ENCODE peak calls at places on chromosome 4, in six cellular contexts. One of them, this sample, is unnamed.

GRCh38 chr4:2797545-2798305 is 4.8 kb downstream of the SH3BP2 start:
- DNase-seq in testis: no peak
- DNase-seq in fibroblast of lung: no peak
- DNase-seq in epithelial cell of proximal tubule: no peak
- DNase-seq in osteocyte: no peak
- DNase-seq in breast epithelium: no peak
- DNase-seq in this sample: no peak

GRCh38 chr4:114673306-114673705 is 74.7 kb downstream of the UGT8 start:
- DNase-seq in testis: no peak
- DNase-seq in fibroblast of lung: no peak
- DNase-seq in epithelial cell of proximal tubule: peak
- DNase-seq in osteocyte: no peak
- DNase-seq in breast epithelium: no peak
- DNase-seq in this sample: no peak

GRCh38 chr4:151202851-151203455 is 74.0 kb upstream of the PRSS48 start:
- DNase-seq in testis: no peak
- DNase-seq in fibroblast of lung: peak
- DNase-seq in epithelial cell of proximal tubule: no peak
- DNase-seq in osteocyte: no peak
- DNase-seq in breast epithelium: no peak
- DNase-seq in this sample: no peak

GRCh38 chr4:41281038-41281634 is 24.4 kb downstream of the UCHL1 start:
- DNase-seq in testis: peak
- DNase-seq in fibroblast of lung: peak
- DNase-seq in epithelial cell of proximal tubule: peak
- DNase-seq in osteocyte: no peak
- DNase-seq in breast epithelium: peak
- DNase-seq in this sample: no peak

GRCh38 chr4:168496834-168497233 is at the start of gene PALLD:
- DNase-seq in testis: no peak
- DNase-seq in fibroblast of lung: peak
- DNase-seq in epithelial cell of proximal tubule: no peak
- DNase-seq in osteocyte: no peak
- DNase-seq in breast epithelium: no peak
- DNase-seq in this sample: no peak

GRCh38 chr4:184795214-184795844 is 30.4 kb downstream of the ACSL1 start:
- DNase-seq in testis: no peak
- DNase-seq in fibroblast of lung: no peak
- DNase-seq in epithelial cell of proximal tubule: no peak
- DNase-seq in osteocyte: no peak
- DNase-seq in breast epithelium: no peak
- DNase-seq in this sample: no peak

GRCh38 chr4:24770111-24770584 is 25.2 kb upstream of the SOD3 start:
- DNase-seq in testis: no peak
- DNase-seq in fibroblast of lung: peak
- DNase-seq in epithelial cell of proximal tubule: no peak
- DNase-seq in osteocyte: peak
- DNase-seq in breast epithelium: no peak
- DNase-seq in this sample: no peak

GRCh38 chr4:3706565-3707422 is 59.4 kb upstream of the ADRA2C start:
- DNase-seq in testis: no peak
- DNase-seq in fibroblast of lung: no peak
- DNase-seq in epithelial cell of proximal tubule: no peak
- DNase-seq in osteocyte: no peak
- DNase-seq in breast epithelium: no peak
- DNase-seq in this sample: no peak

GRCh38 chr4:74039065-74039763 is 725 bp upstream of the CXCL3 start:
- DNase-seq in testis: no peak
- DNase-seq in fibroblast of lung: peak
- DNase-seq in epithelial cell of proximal tubule: no peak
- DNase-seq in osteocyte: no peak
- DNase-seq in breast epithelium: no peak
- DNase-seq in this sample: no peak

GRCh38 chr4:19924761-19925160 is 326.9 kb upstream of the SLIT2 start:
- DNase-seq in testis: no peak
- DNase-seq in fibroblast of lung: peak
- DNase-seq in epithelial cell of proximal tubule: no peak
- DNase-seq in osteocyte: no peak
- DNase-seq in breast epithelium: no peak
- DNase-seq in this sample: no peak

GRCh38 chr4:17619416-17620105 is 5.1 kb downstream of the MED28 start:
- DNase-seq in testis: no peak
- DNase-seq in fibroblast of lung: no peak
- DNase-seq in epithelial cell of proximal tubule: no peak
- DNase-seq in osteocyte: no peak
- DNase-seq in breast epithelium: no peak
- DNase-seq in this sample: no peak

GRCh38 chr4:26273308-26273980 is 47.4 kb upstream of the RBPJ start:
- DNase-seq in testis: peak
- DNase-seq in fibroblast of lung: no peak
- DNase-seq in epithelial cell of proximal tubule: no peak
- DNase-seq in osteocyte: no peak
- DNase-seq in breast epithelium: no peak
- DNase-seq in this sample: no peak

GRCh38 chr4:128825226-128825625 is 15.7 kb downstream of the JADE1 start:
- DNase-seq in testis: no peak
- DNase-seq in fibroblast of lung: peak
- DNase-seq in epithelial cell of proximal tubule: no peak
- DNase-seq in osteocyte: no peak
- DNase-seq in breast epithelium: no peak
- DNase-seq in this sample: peak

DNA sequence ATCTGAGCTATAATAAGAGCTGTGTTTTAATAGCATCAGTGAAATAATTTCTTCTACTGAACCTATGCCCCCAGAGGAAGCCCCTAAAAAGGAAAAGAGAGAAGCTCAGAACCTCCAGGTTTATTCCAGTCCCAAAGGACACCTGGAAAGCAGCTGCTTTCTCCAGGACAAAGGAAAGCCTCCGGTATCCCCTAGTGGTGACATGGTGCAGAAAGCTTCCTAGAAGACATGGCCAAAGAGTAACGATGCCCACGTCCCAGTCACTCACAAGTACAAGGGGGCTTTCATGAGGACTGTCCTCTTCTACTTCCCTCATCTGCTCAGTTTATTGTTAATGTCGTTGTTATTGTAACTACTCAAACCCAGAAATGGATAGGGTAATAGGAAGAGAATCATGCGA is 343.9 kb downstream of the UNC5C start:
- DNase-seq in testis: no peak
- DNase-seq in fibroblast of lung: peak
- DNase-seq in epithelial cell of proximal tubule: no peak
- DNase-seq in osteocyte: no peak
- DNase-seq in breast epithelium: no peak
- DNase-seq in this sample: no peak
- TF ChIP-seq CTCF in testis: no peak
- TF ChIP-seq CTCF in fibroblast of lung: no peak
- TF ChIP-seq CTCF in epithelial cell of proximal tubule: peak
- TF ChIP-seq CTCF in osteocyte: peak
- TF ChIP-seq CTCF in breast epithelium: no peak
- TF ChIP-seq CTCF in this sample: peak

DNA sequence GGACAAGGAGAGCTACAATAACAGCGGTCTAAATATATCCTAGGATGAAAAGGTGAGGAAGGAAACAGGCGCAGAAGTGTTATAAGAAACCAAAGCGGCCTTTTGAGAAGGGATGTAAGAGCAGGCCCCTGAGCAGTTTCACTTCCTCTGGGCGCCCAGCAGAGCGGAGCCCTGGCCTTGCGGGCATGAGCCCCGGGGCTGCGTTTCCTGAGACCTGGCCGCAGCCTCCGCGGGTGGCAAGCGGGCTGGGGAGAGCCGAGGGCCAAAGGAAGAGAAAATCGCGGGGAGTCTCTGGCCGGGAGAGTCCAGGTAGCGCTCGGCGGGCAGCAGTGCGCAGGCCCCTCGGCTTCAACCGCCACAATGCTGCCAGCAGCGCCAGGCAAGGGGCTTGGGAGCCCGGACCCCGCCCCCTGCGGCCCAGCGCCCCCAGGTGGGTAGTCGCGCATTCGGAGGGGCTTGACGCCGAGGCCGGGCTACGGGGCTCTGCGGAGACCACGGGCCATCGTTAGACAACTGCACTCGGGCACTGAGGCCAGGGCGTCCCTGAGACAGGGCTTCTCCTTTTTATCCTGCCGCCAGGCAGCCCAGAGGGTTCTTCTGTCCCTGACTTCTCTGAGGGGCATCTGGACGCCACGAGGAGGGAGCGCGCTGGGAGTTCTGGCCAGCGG is at the start of gene BANK1:
- DNase-seq in testis: peak
- DNase-seq in fibroblast of lung: peak
- DNase-seq in epithelial cell of proximal tubule: no peak
- DNase-seq in osteocyte: peak
- DNase-seq in breast epithelium: no peak
- DNase-seq in this sample: peak
- TF ChIP-seq CTCF in testis: no peak
- TF ChIP-seq CTCF in fibroblast of lung: no peak
- TF ChIP-seq CTCF in epithelial cell of proximal tubule: peak
- TF ChIP-seq CTCF in osteocyte: peak
- TF ChIP-seq CTCF in breast epithelium: no peak
- TF ChIP-seq CTCF in this sample: peak

DNA sequence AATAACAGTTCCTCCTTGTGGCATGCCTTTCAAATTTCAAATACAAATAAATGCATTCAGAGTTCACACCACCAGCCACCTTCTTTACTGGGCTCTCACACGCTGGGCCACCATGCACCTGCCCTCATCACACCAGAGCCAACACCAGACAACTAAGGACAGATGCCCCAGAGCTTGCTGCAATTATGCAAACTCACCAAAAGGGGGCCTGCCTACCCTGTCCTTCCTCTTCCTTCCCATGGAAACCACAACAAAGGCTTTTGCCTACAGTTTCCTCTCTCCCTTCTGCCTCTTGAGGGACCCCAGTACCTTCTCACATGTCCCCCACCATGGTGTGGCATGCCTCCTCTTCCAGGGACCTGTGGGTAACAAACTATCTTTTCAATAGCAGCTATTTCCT is 1333.9 kb upstream of the TENM3 start:
- DNase-seq in testis: no peak
- DNase-seq in fibroblast of lung: no peak
- DNase-seq in epithelial cell of proximal tubule: no peak
- DNase-seq in osteocyte: no peak
- DNase-seq in breast epithelium: no peak
- DNase-seq in this sample: no peak
- TF ChIP-seq CTCF in testis: no peak
- TF ChIP-seq CTCF in fibroblast of lung: peak
- TF ChIP-seq CTCF in epithelial cell of proximal tubule: peak
- TF ChIP-seq CTCF in osteocyte: no peak
- TF ChIP-seq CTCF in breast epithelium: no peak
- TF ChIP-seq CTCF in this sample: peak

DNA sequence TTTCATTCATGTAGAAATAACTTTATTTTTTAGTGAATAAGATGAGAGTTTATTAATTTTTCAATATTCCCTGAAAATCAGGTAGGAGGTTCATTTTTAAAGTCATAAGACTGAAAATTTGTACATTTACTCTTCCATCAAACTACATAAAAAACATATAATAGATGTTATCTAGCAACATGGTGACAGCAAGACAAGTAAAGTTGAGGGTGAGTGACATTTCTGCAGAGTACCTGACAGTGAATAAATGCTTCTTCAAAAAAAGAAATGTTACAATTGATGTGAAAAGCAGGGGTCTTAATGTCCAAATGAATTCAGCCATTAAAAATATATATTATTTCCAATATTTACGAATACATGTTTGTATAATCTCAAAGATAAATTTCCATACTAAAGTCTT is 174.0 kb downstream of the DCHS2 start:
- DNase-seq in testis: no peak
- DNase-seq in fibroblast of lung: no peak
- DNase-seq in epithelial cell of proximal tubule: no peak
- DNase-seq in osteocyte: no peak
- DNase-seq in breast epithelium: no peak
- DNase-seq in this sample: no peak
- TF ChIP-seq CTCF in testis: no peak
- TF ChIP-seq CTCF in fibroblast of lung: no peak
- TF ChIP-seq CTCF in epithelial cell of proximal tubule: no peak
- TF ChIP-seq CTCF in osteocyte: no peak
- TF ChIP-seq CTCF in breast epithelium: no peak
- TF ChIP-seq CTCF in this sample: no peak

GRCh38 chr4:21411086-21411485 is 537.5 kb downstream of the KCNIP4 start:
- DNase-seq in testis: no peak
- DNase-seq in fibroblast of lung: no peak
- DNase-seq in epithelial cell of proximal tubule: no peak
- DNase-seq in osteocyte: no peak
- DNase-seq in breast epithelium: no peak
- DNase-seq in this sample: no peak
- TF ChIP-seq CTCF in testis: no peak
- TF ChIP-seq CTCF in fibroblast of lung: no peak
- TF ChIP-seq CTCF in epithelial cell of proximal tubule: no peak
- TF ChIP-seq CTCF in osteocyte: no peak
- TF ChIP-seq CTCF in breast epithelium: no peak
- TF ChIP-seq CTCF in this sample: no peak

DNA sequence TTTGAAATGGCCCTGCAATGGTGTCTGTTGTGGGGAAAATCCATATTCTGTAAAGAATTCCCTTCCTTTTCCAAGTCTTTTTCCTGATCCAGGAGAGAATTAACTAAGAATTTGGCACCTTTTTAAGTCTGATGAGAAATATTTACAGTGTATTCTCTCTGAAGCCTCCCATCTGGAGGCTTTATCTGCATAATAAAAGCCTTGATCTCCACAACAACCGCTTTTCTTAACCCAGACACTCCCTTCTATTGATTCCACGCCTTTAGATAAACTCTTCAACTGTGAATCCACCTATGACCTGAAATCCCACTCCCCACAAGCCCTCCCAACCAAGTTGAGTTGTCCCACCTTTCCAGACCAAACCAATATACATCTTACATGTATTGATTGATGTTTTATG is 43.1 kb upstream of the TMPRSS11E start:
- DNase-seq in testis: no peak
- DNase-seq in fibroblast of lung: no peak
- DNase-seq in epithelial cell of proximal tubule: no peak
- DNase-seq in osteocyte: no peak
- DNase-seq in breast epithelium: no peak
- DNase-seq in this sample: no peak
- TF ChIP-seq CTCF in testis: no peak
- TF ChIP-seq CTCF in fibroblast of lung: no peak
- TF ChIP-seq CTCF in epithelial cell of proximal tubule: no peak
- TF ChIP-seq CTCF in osteocyte: no peak
- TF ChIP-seq CTCF in breast epithelium: no peak
- TF ChIP-seq CTCF in this sample: no peak

GRCh38 chr4:121381148-121381462 is 287 bp upstream of the QRFPR start:
- DNase-seq in testis: no peak
- DNase-seq in fibroblast of lung: no peak
- DNase-seq in epithelial cell of proximal tubule: no peak
- DNase-seq in osteocyte: no peak
- DNase-seq in breast epithelium: no peak
- DNase-seq in this sample: no peak
- TF ChIP-seq CTCF in testis: no peak
- TF ChIP-seq CTCF in fibroblast of lung: no peak
- TF ChIP-seq CTCF in epithelial cell of proximal tubule: no peak
- TF ChIP-seq CTCF in osteocyte: no peak
- TF ChIP-seq CTCF in breast epithelium: no peak
- TF ChIP-seq CTCF in this sample: no peak

DNA sequence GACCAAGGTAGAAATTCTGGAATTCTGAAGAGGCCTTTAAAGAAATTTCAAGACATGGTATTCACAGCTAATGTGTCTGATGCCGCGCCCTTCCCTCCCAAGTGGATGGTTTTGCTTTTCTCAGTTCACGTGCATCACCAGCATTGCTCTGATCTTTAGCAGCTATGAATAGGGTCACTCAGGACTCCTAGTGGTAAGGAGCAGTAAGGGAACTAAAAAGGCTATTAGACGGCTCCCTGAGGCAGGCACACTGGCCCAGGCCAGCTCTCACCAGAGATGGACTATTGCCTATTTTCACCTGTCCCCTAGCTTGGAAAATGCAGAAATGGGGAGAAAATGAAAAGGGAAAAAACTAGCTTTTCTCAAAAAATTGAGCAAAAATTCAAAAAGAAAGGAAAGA is 447.5 kb upstream of the RASGEF1B start:
- DNase-seq in testis: no peak
- DNase-seq in fibroblast of lung: no peak
- DNase-seq in epithelial cell of proximal tubule: peak
- DNase-seq in osteocyte: no peak
- DNase-seq in breast epithelium: no peak
- DNase-seq in this sample: no peak
- TF ChIP-seq CTCF in testis: no peak
- TF ChIP-seq CTCF in fibroblast of lung: peak
- TF ChIP-seq CTCF in epithelial cell of proximal tubule: peak
- TF ChIP-seq CTCF in osteocyte: no peak
- TF ChIP-seq CTCF in breast epithelium: no peak
- TF ChIP-seq CTCF in this sample: peak